ENCODE peak calls at places on chromosomes 4 and X, in six cellular contexts. M is bronchial epithelial cell, Y is kidney, Z is A673, N is H1, T is IMR-90. P is an unnamed sample.

GRCh38 chrX:40544343-40545250 is 36.2 kb upstream of the ATP6AP2 start:
- DNase-seq in M (peak), Y (no peak), Z (no peak), N (no peak), T (peak), P (peak)

GRCh38 chr4:112279025-112279881 is 6.5 kb downstream of the TIFA start:
- DNase-seq in M (no peak), Y (no peak), Z (no peak), N (no peak), T (peak), P (no peak)

GRCh38 chr4:106986486-106986885 is 49.6 kb downstream of the DKK2 start:
- DNase-seq in M (peak), Y (no peak), Z (peak), N (no peak), T (no peak), P (peak)

GRCh38 chr4:64718091-64718490 is 308.8 kb upstream of the TECRL start:
- DNase-seq in M (no peak), Y (no peak), Z (peak), N (no peak), T (no peak), P (peak)

GRCh38 chr4:8320386-8320750 is 50.8 kb downstream of the HTRA3 start:
- DNase-seq in M (no peak), Y (no peak), Z (no peak), N (peak), T (no peak), P (peak)

GRCh38 chr4:94889961-94890360 is 132.2 kb downstream of the BMPR1B start:
- DNase-seq in M (peak), Y (no peak), Z (no peak), N (no peak), T (peak), P (peak)

GRCh38 chrX:68830486-68831404 is 1.9 kb downstream of the EFNB1 start:
- DNase-seq in M (no peak), Y (no peak), Z (no peak), N (peak), T (no peak), P (no peak)

GRCh38 chr4:53702334-53703266 is 111.3 kb upstream of the LNX1 start:
- DNase-seq in M (peak), Y (peak), Z (peak), N (peak), T (peak), P (peak)

GRCh38 chrX:23694606-23695005 is 27.3 kb downstream of the PRDX4 start:
- DNase-seq in M (peak), Y (no peak), Z (peak), N (no peak), T (peak), P (peak)

GRCh38 chrX:23705235-23705634 is 37.8 kb downstream of the ACOT9 start:
- DNase-seq in M (no peak), Y (no peak), Z (no peak), N (no peak), T (no peak), P (no peak)

GRCh38 chrX:23704673-23705206 is 37.4 kb downstream of the PRDX4 start:
- DNase-seq in M (no peak), Y (no peak), Z (no peak), N (no peak), T (no peak), P (no peak)

GRCh38 chrX:23699636-23700194 is 32.4 kb downstream of the PRDX4 start:
- DNase-seq in M (no peak), Y (no peak), Z (no peak), N (peak), T (peak), P (no peak)
- TF ChIP-seq CTCF in M (no peak), Y (no peak), Z (no peak), N (no peak), T (no peak), P (no peak)

GRCh38 chr4:21806991-21807390 is 141.6 kb downstream of the KCNIP4 start:
- DNase-seq in M (no peak), Y (no peak), Z (no peak), N (no peak), T (no peak), P (no peak)

GRCh38 chr4:21802406-21802805 is 146.2 kb downstream of the KCNIP4 start:
- DNase-seq in M (peak), Y (no peak), Z (no peak), N (no peak), T (no peak), P (peak)

DNA sequence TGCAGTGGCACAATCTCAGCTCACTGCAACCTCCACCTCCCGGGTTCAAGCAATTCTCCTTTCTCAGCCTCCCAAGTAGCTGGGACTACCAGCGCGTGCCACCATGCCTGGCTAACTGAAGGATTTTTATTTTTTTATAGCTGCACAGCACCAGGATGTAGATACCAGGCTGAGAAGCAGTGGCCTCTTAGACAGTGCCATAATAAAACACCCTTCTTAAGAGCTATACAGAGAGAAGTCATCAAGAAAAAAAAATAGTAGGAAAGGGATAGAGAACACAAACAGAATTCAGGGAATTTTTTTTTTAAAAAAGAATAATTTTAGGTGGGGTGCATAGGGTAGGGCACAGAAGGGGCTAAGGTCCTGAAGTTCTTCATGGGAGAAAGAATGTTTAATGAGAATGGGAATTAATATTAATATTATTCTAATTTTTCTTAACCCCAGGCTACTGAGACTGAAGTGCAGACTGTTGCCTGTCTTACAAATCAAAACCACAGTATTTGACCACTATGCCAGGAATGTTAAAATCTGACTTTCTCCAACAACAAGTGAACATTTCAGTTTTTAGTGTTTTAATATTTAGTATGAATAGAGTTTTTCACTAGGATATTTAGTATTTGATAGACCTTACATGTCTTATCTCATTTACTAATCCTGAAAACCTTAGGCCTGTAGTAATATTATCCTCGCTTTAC is 146.8 kb downstream of the KCNIP4 start:
- DNase-seq in M (no peak), Y (no peak), Z (no peak), N (no peak), T (no peak), P (no peak)
- H3K4me3 ChIP-seq in M (no peak), Y (no peak), Z (no peak), N (no peak), T (no peak), P (no peak)

GRCh38 chrX:136306182-136306581 is 5.4 kb downstream of the ADGRG4 start:
- DNase-seq in M (no peak), Y (no peak), Z (no peak), N (no peak), T (no peak), P (no peak)

GRCh38 chrX:136303041-136303440 is 2.3 kb downstream of the ADGRG4 start:
- DNase-seq in M (no peak), Y (no peak), Z (no peak), N (no peak), T (no peak), P (no peak)

GRCh38 chrX:136307471-136307870 is 6.7 kb downstream of the ADGRG4 start:
- DNase-seq in M (no peak), Y (no peak), Z (no peak), N (no peak), T (no peak), P (no peak)

GRCh38 chrX:136310411-136310810 is 9.6 kb downstream of the ADGRG4 start:
- DNase-seq in M (peak), Y (no peak), Z (peak), N (no peak), T (peak), P (peak)

GRCh38 chrX:136304493-136304892 is 3.7 kb downstream of the ADGRG4 start:
- DNase-seq in M (no peak), Y (no peak), Z (no peak), N (no peak), T (no peak), P (no peak)
- TF ChIP-seq CTCF in M (no peak), Y (no peak), Z (peak), N (no peak), T (no peak), P (no peak)

GRCh38 chr4:2847297-2847871 is 3.7 kb downstream of the ADD1 start:
- DNase-seq in M (no peak), Y (no peak), Z (no peak), N (peak), T (no peak), P (no peak)
- H3K4me3 ChIP-seq in M (no peak), Y (no peak), Z (no peak), N (no peak), T (no peak), P (no peak)

P was measured in epithelial cell of esophagus.